ENCODE peak calls at places on chromosomes 7 and 10, in four cellular contexts. Z is CD8-positive, alpha-beta T cell; X is tibial artery; W is body of pancreas. N is an unnamed sample. For H3K4me1, the result is how much of the 10 kb centered on the place peaks cover.

GRCh38 chr10:6228010-6228511 is 25.3 kb downstream of the PFKFB3 start:
- DNase-seq in W (no peak), X (no peak), Z (no peak), N (no peak)

GRCh38 chr10:62652114-62652513 is 152.4 kb upstream of the ADO start:
- DNase-seq in Z (no peak), W (no peak), X (no peak), N (no peak)

GRCh38 chr7:82166666-82167065 is 276.9 kb downstream of the CACNA2D1 start:
- DNase-seq in Z (no peak), W (no peak), X (no peak), N (no peak)

GRCh38 chr7:107659666-107660065 is 962 bp upstream of the SLC26A4 start:
- DNase-seq in X (no peak), Z (no peak), W (no peak), N (no peak)

GRCh38 chr7:107596881-107597581 is 17.0 kb downstream of the BCAP29 start:
- DNase-seq in Z (no peak), X (no peak), W (no peak), N (no peak)

GRCh38 chr10:20040012-20040411 is 223.8 kb downstream of the PLXDC2 start:
- DNase-seq in W (no peak), X (no peak), Z (no peak), N (peak)

GRCh38 chr7:141945356-141945755 is 1.4 kb downstream of the CLEC5A start:
- DNase-seq in W (no peak), X (no peak), Z (no peak), N (no peak)

GRCh38 chr10:5042922-5043321 is 39.3 kb upstream of the AKR1C2 start:
- DNase-seq in Z (no peak), X (no peak), W (no peak), N (no peak)

GRCh38 chr10:126063353-126063791 is 167.0 kb downstream of the FANK1 start:
- DNase-seq in X (no peak), Z (no peak), W (no peak), N (no peak)

GRCh38 chr7:2785071-2785500 is 59.0 kb downstream of the GNA12 start:
- DNase-seq in W (no peak), X (no peak), Z (no peak), N (no peak)

GRCh38 chr7:45610019-45610418 is 35.9 kb downstream of the ADCY1 start:
- DNase-seq in Z (no peak), W (no peak), X (no peak), N (no peak)

GRCh38 chr7:96418600-96418999 is 96.7 kb upstream of the SLC25A13 start:
- DNase-seq in W (no peak), X (no peak), Z (no peak), N (no peak)

GRCh38 chr7:116948934-116949333 is 4.4 kb upstream of the ST7 start:
- DNase-seq in X (no peak), W (peak), Z (no peak), N (no peak)

GRCh38 chr7:91826377-91826776 is 54.1 kb downstream of the MTERF1 start:
- DNase-seq in W (no peak), Z (no peak), X (no peak), N (no peak)

GRCh38 chr10:124225468-124226270 is 132.3 kb upstream of the CHST15 start:
- DNase-seq in W (no peak), X (no peak), Z (no peak), N (no peak)

GRCh38 chr10:111175786-111176185 is 99.0 kb downstream of the ADRA2A start:
- DNase-seq in X (no peak), Z (no peak), W (no peak), N (no peak)

DNA sequence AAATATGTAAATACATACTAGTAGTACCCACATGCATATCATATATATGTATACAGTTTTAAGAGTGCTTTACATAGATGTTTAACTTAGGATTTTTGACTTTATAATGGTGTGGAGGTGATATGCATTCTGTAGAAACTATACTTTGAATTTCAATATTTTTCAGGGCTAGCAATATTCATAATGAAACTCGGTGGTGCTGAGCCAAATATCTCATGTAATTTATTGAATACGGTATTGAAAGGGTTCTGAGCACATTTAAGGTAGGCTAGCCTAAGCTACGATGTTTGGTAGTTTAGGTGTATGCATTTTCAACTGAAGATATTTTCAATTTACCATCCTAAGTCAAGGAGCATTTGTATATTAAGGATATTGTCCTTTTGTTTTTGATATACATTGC is 36.0 kb downstream of the ZNRF2 start:
- DNase-seq in X (no peak), W (no peak), Z (no peak), N (no peak)
- H3K4me1 ChIP-seq in X (under half), W (under half), Z (under half), N (under half)

GRCh38 chr7:51316262-51316665 is 345 bp downstream of the COBL start:
- DNase-seq in Z (no peak), W (peak), X (no peak), N (no peak)
- TF ChIP-seq CTCF in Z (no peak), W (peak), X (no peak), N (no peak)

GRCh38 chr10:79440281-79440680 is 5.1 kb downstream of the ZCCHC24 start:
- DNase-seq in W (no peak), Z (no peak), X (no peak), N (no peak)
- H3K4me1 ChIP-seq in W (under half), Z (under half), X (half or more), N (under half)

DNA sequence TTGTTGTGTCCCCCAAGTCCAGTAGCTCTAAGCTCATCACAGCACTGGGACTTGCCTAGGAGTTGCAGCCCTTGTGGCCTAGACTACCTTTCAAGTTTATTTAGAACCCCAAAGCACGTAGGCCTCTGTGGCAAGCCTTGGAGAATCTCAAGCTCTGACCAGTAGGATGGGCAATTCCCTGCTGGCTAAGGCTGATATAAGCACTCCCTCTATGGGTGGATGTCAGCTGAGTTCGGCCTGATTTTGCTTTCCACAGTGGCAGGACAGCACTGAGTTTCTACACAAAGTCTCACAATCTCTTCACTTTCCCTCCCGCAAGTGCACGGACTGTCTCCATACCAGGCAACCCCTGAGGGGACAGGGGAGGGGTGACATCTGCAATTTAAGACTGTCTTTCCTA is 886.4 kb upstream of the LRRN3 start:
- DNase-seq in W (no peak), Z (no peak), X (no peak), N (no peak)
- TF ChIP-seq CTCF in W (no peak), Z (no peak), X (no peak), N (no peak)

DNA sequence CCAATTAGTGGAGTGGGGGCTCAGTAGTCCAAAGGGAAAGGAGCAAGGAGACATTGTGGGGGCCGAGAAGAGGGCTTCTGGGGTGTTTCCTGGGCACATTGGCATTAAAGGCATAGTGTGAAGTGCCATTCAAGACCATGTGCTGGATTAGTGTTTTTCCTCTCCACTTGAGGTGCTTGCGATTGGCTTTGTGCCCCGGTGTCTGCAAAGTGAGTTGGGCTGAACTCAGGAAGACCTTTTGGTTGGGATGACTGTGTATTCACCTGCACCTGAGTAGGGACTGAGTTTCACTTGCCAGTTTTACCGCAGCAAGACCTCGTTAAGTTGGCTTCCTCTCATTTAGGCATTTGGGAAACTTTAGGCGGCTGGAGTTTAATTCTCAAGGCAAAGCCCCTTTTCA is 73.0 kb downstream of the TCF7L2 start:
- DNase-seq in Z (no peak), X (no peak), W (peak), N (no peak)
- H3K4me1 ChIP-seq in Z (under half), X (half or more), W (half or more), N (under half)

GRCh38 chr7:157875230-157876179 is 538.7 kb downstream of the DNAJB6 start:
- DNase-seq in X (no peak), Z (peak), W (no peak), N (no peak)
- TF ChIP-seq CTCF in X (peak), Z (peak), W (no peak), N (no peak)

GRCh38 chr10:49141541-49142332 is 7.9 kb upstream of the FAM170B start:
- DNase-seq in Z (no peak), X (no peak), W (no peak), N (no peak)
- H3K4me1 ChIP-seq in Z (under half), X (under half), W (under half), N (under half)

DNA sequence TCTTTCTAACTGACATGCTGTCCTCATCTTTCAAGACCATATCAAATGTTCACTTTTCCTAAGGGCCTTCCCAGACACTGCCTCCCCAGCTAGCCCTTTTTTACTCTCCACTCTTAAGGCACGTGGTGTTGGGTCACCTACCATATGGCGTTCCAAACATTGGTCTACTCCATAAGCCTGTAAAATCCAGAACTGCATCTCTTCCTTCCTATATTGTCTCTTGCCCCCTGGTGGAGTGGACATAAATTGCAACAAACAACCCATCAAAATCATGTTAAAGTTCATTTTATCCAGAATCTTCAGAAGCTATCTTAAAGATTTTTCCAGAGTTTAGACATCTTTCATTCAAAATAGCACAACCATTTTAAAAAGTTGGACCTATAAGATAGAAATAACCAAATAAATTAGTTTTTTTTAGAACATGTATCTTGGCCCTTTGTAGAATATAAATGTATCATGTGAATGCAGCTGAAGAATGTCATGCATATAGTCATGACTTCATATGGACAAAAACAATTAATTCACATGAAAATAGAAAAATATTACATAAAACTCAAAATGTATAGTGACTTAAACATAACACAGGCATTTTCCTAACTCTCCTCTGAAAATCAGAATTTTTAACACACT is 180.6 kb upstream of the CHRM2 start:
- DNase-seq in W (no peak), X (no peak), Z (no peak), N (no peak)
- TF ChIP-seq CTCF in W (peak), X (no peak), Z (no peak), N (peak)